ENCODE peak calls at places on chromosome 2, in nine cellular contexts. One of them, this sample, is unnamed.

GRCh38 chr2:144890828-144891227 is 370.9 kb upstream of the ZEB2 start:
- DNase-seq in activated CD8-positive, alpha-beta memory T cell treated with anti-CD3 and anti-CD28 coated beads for 48 hours: no peak
- DNase-seq in NCI-H69: peak
- DNase-seq in B cell: no peak
- DNase-seq in GM19239: no peak
- DNase-seq in midbrain: no peak
- DNase-seq in T-helper 1 cell: no peak
- DNase-seq in iris pigment epithelial cell: peak
- DNase-seq in astrocyte of the spinal cord: peak
- DNase-seq in this sample: peak

GRCh38 chr2:215698566-215698965 is 262.7 kb upstream of the FN1 start:
- DNase-seq in activated CD8-positive, alpha-beta memory T cell treated with anti-CD3 and anti-CD28 coated beads for 48 hours: no peak
- DNase-seq in NCI-H69: no peak
- DNase-seq in B cell: no peak
- DNase-seq in GM19239: no peak
- DNase-seq in midbrain: no peak
- DNase-seq in T-helper 1 cell: no peak
- DNase-seq in iris pigment epithelial cell: peak
- DNase-seq in astrocyte of the spinal cord: peak
- DNase-seq in this sample: no peak

GRCh38 chr2:218368621-218369153 is 12.0 kb downstream of the CATIP start:
- DNase-seq in activated CD8-positive, alpha-beta memory T cell treated with anti-CD3 and anti-CD28 coated beads for 48 hours: no peak
- DNase-seq in NCI-H69: peak
- DNase-seq in B cell: no peak
- DNase-seq in GM19239: no peak
- DNase-seq in midbrain: no peak
- DNase-seq in T-helper 1 cell: no peak
- DNase-seq in iris pigment epithelial cell: peak
- DNase-seq in astrocyte of the spinal cord: no peak
- DNase-seq in this sample: no peak

GRCh38 chr2:3492951-3493609 is 26.3 kb downstream of the ADI1 start:
- DNase-seq in activated CD8-positive, alpha-beta memory T cell treated with anti-CD3 and anti-CD28 coated beads for 48 hours: no peak
- DNase-seq in NCI-H69: no peak
- DNase-seq in B cell: no peak
- DNase-seq in GM19239: no peak
- DNase-seq in midbrain: no peak
- DNase-seq in T-helper 1 cell: no peak
- DNase-seq in iris pigment epithelial cell: peak
- DNase-seq in astrocyte of the spinal cord: peak
- DNase-seq in this sample: no peak

GRCh38 chr2:215624423-215624829 is 188.6 kb upstream of the FN1 start:
- DNase-seq in activated CD8-positive, alpha-beta memory T cell treated with anti-CD3 and anti-CD28 coated beads for 48 hours: no peak
- DNase-seq in NCI-H69: peak
- DNase-seq in B cell: no peak
- DNase-seq in GM19239: no peak
- DNase-seq in midbrain: no peak
- DNase-seq in T-helper 1 cell: no peak
- DNase-seq in iris pigment epithelial cell: peak
- DNase-seq in astrocyte of the spinal cord: peak
- DNase-seq in this sample: no peak

GRCh38 chr2:145815933-145816332 is 1296.0 kb upstream of the ZEB2 start:
- DNase-seq in activated CD8-positive, alpha-beta memory T cell treated with anti-CD3 and anti-CD28 coated beads for 48 hours: no peak
- DNase-seq in NCI-H69: no peak
- DNase-seq in B cell: no peak
- DNase-seq in GM19239: no peak
- DNase-seq in midbrain: no peak
- DNase-seq in T-helper 1 cell: no peak
- DNase-seq in iris pigment epithelial cell: no peak
- DNase-seq in astrocyte of the spinal cord: no peak
- DNase-seq in this sample: no peak

GRCh38 chr2:235551965-235552364 is 58.1 kb downstream of the AGAP1 start:
- DNase-seq in activated CD8-positive, alpha-beta memory T cell treated with anti-CD3 and anti-CD28 coated beads for 48 hours: no peak
- DNase-seq in NCI-H69: peak
- DNase-seq in B cell: no peak
- DNase-seq in GM19239: no peak
- DNase-seq in midbrain: peak
- DNase-seq in T-helper 1 cell: no peak
- DNase-seq in iris pigment epithelial cell: peak
- DNase-seq in astrocyte of the spinal cord: peak
- DNase-seq in this sample: peak

GRCh38 chr2:175111200-175111657 is 56.8 kb downstream of the ATF2 start:
- DNase-seq in activated CD8-positive, alpha-beta memory T cell treated with anti-CD3 and anti-CD28 coated beads for 48 hours: no peak
- DNase-seq in NCI-H69: peak
- DNase-seq in B cell: no peak
- DNase-seq in GM19239: peak
- DNase-seq in midbrain: peak
- DNase-seq in T-helper 1 cell: no peak
- DNase-seq in iris pigment epithelial cell: peak
- DNase-seq in astrocyte of the spinal cord: peak
- DNase-seq in this sample: peak

GRCh38 chr2:127694986-127695385 is 6.3 kb upstream of the SFT2D3 start:
- DNase-seq in activated CD8-positive, alpha-beta memory T cell treated with anti-CD3 and anti-CD28 coated beads for 48 hours: no peak
- DNase-seq in NCI-H69: no peak
- DNase-seq in B cell: no peak
- DNase-seq in GM19239: no peak
- DNase-seq in midbrain: no peak
- DNase-seq in T-helper 1 cell: no peak
- DNase-seq in iris pigment epithelial cell: no peak
- DNase-seq in astrocyte of the spinal cord: no peak
- DNase-seq in this sample: no peak

GRCh38 chr2:230879271-230879882 is 14.6 kb downstream of the ITM2C start:
- DNase-seq in activated CD8-positive, alpha-beta memory T cell treated with anti-CD3 and anti-CD28 coated beads for 48 hours: no peak
- DNase-seq in NCI-H69: peak
- DNase-seq in B cell: no peak
- DNase-seq in GM19239: no peak
- DNase-seq in midbrain: no peak
- DNase-seq in T-helper 1 cell: no peak
- DNase-seq in iris pigment epithelial cell: no peak
- DNase-seq in astrocyte of the spinal cord: no peak
- DNase-seq in this sample: no peak

GRCh38 chr2:165902929-165903328 is 50.6 kb downstream of the TTC21B start:
- DNase-seq in activated CD8-positive, alpha-beta memory T cell treated with anti-CD3 and anti-CD28 coated beads for 48 hours: no peak
- DNase-seq in NCI-H69: peak
- DNase-seq in B cell: no peak
- DNase-seq in GM19239: no peak
- DNase-seq in midbrain: no peak
- DNase-seq in T-helper 1 cell: no peak
- DNase-seq in iris pigment epithelial cell: peak
- DNase-seq in astrocyte of the spinal cord: peak
- DNase-seq in this sample: no peak

GRCh38 chr2:28325567-28326468 is 66.8 kb upstream of the FOSL2 start:
- DNase-seq in activated CD8-positive, alpha-beta memory T cell treated with anti-CD3 and anti-CD28 coated beads for 48 hours: no peak
- DNase-seq in NCI-H69: peak
- DNase-seq in B cell: peak
- DNase-seq in GM19239: no peak
- DNase-seq in midbrain: no peak
- DNase-seq in T-helper 1 cell: no peak
- DNase-seq in iris pigment epithelial cell: no peak
- DNase-seq in astrocyte of the spinal cord: peak
- DNase-seq in this sample: peak

GRCh38 chr2:240403358-240404104 is 31.9 kb upstream of the GPC1 start:
- DNase-seq in activated CD8-positive, alpha-beta memory T cell treated with anti-CD3 and anti-CD28 coated beads for 48 hours: no peak
- DNase-seq in NCI-H69: no peak
- DNase-seq in B cell: peak
- DNase-seq in GM19239: no peak
- DNase-seq in midbrain: no peak
- DNase-seq in T-helper 1 cell: no peak
- DNase-seq in iris pigment epithelial cell: no peak
- DNase-seq in astrocyte of the spinal cord: no peak
- DNase-seq in this sample: no peak

GRCh38 chr2:135600915-135601314 is 69.6 kb downstream of the R3HDM1 start:
- DNase-seq in activated CD8-positive, alpha-beta memory T cell treated with anti-CD3 and anti-CD28 coated beads for 48 hours: no peak
- DNase-seq in NCI-H69: no peak
- DNase-seq in B cell: no peak
- DNase-seq in GM19239: no peak
- DNase-seq in midbrain: no peak
- DNase-seq in T-helper 1 cell: no peak
- DNase-seq in iris pigment epithelial cell: no peak
- DNase-seq in astrocyte of the spinal cord: peak
- DNase-seq in this sample: no peak

GRCh38 chr2:157440404-157441071 is 3.4 kb downstream of the CYTIP start:
- DNase-seq in activated CD8-positive, alpha-beta memory T cell treated with anti-CD3 and anti-CD28 coated beads for 48 hours: no peak
- DNase-seq in NCI-H69: no peak
- DNase-seq in B cell: no peak
- DNase-seq in GM19239: no peak
- DNase-seq in midbrain: no peak
- DNase-seq in T-helper 1 cell: no peak
- DNase-seq in iris pigment epithelial cell: no peak
- DNase-seq in astrocyte of the spinal cord: no peak
- DNase-seq in this sample: no peak

GRCh38 chr2:46073540-46074018 is 223.6 kb upstream of the EPAS1 start:
- DNase-seq in activated CD8-positive, alpha-beta memory T cell treated with anti-CD3 and anti-CD28 coated beads for 48 hours: no peak
- DNase-seq in NCI-H69: no peak
- DNase-seq in B cell: no peak
- DNase-seq in GM19239: no peak
- DNase-seq in midbrain: no peak
- DNase-seq in T-helper 1 cell: no peak
- DNase-seq in iris pigment epithelial cell: peak
- DNase-seq in astrocyte of the spinal cord: peak
- DNase-seq in this sample: no peak

GRCh38 chr2:48343571-48344440 is 186.1 kb upstream of the STON1 start:
- DNase-seq in activated CD8-positive, alpha-beta memory T cell treated with anti-CD3 and anti-CD28 coated beads for 48 hours: no peak
- DNase-seq in NCI-H69: no peak
- DNase-seq in B cell: no peak
- DNase-seq in GM19239: peak
- DNase-seq in midbrain: peak
- DNase-seq in T-helper 1 cell: no peak
- DNase-seq in iris pigment epithelial cell: peak
- DNase-seq in astrocyte of the spinal cord: peak
- DNase-seq in this sample: no peak

GRCh38 chr2:54638103-54638502 is 85.4 kb upstream of the EML6 start:
- DNase-seq in activated CD8-positive, alpha-beta memory T cell treated with anti-CD3 and anti-CD28 coated beads for 48 hours: no peak
- DNase-seq in NCI-H69: no peak
- DNase-seq in B cell: no peak
- DNase-seq in GM19239: peak
- DNase-seq in midbrain: no peak
- DNase-seq in T-helper 1 cell: no peak
- DNase-seq in iris pigment epithelial cell: no peak
- DNase-seq in astrocyte of the spinal cord: no peak
- DNase-seq in this sample: no peak

GRCh38 chr2:16137080-16137755 is 196.9 kb downstream of the MYCN start:
- DNase-seq in activated CD8-positive, alpha-beta memory T cell treated with anti-CD3 and anti-CD28 coated beads for 48 hours: no peak
- DNase-seq in NCI-H69: no peak
- DNase-seq in B cell: no peak
- DNase-seq in GM19239: no peak
- DNase-seq in midbrain: no peak
- DNase-seq in T-helper 1 cell: no peak
- DNase-seq in iris pigment epithelial cell: no peak
- DNase-seq in astrocyte of the spinal cord: no peak
- DNase-seq in this sample: no peak

GRCh38 chr2:169384816-169385215 is 22.5 kb upstream of the LRP2 start:
- DNase-seq in activated CD8-positive, alpha-beta memory T cell treated with anti-CD3 and anti-CD28 coated beads for 48 hours: no peak
- DNase-seq in NCI-H69: no peak
- DNase-seq in B cell: no peak
- DNase-seq in GM19239: no peak
- DNase-seq in midbrain: no peak
- DNase-seq in T-helper 1 cell: no peak
- DNase-seq in iris pigment epithelial cell: no peak
- DNase-seq in astrocyte of the spinal cord: no peak
- DNase-seq in this sample: no peak

GRCh38 chr2:155633887-155634570 is 698.5 kb downstream of the NR4A2 start:
- DNase-seq in activated CD8-positive, alpha-beta memory T cell treated with anti-CD3 and anti-CD28 coated beads for 48 hours: no peak
- DNase-seq in NCI-H69: no peak
- DNase-seq in B cell: no peak
- DNase-seq in GM19239: no peak
- DNase-seq in midbrain: no peak
- DNase-seq in T-helper 1 cell: no peak
- DNase-seq in iris pigment epithelial cell: no peak
- DNase-seq in astrocyte of the spinal cord: no peak
- DNase-seq in this sample: no peak

GRCh38 chr2:72995420-72996151 is 75.9 kb downstream of the SFXN5 start:
- DNase-seq in activated CD8-positive, alpha-beta memory T cell treated with anti-CD3 and anti-CD28 coated beads for 48 hours: no peak
- DNase-seq in NCI-H69: no peak
- DNase-seq in B cell: no peak
- DNase-seq in GM19239: no peak
- DNase-seq in midbrain: no peak
- DNase-seq in T-helper 1 cell: no peak
- DNase-seq in iris pigment epithelial cell: no peak
- DNase-seq in astrocyte of the spinal cord: no peak
- DNase-seq in this sample: peak

GRCh38 chr2:208819190-208819589 is 412.6 kb downstream of the PTH2R start:
- DNase-seq in activated CD8-positive, alpha-beta memory T cell treated with anti-CD3 and anti-CD28 coated beads for 48 hours: no peak
- DNase-seq in NCI-H69: no peak
- DNase-seq in B cell: no peak
- DNase-seq in GM19239: no peak
- DNase-seq in midbrain: no peak
- DNase-seq in T-helper 1 cell: no peak
- DNase-seq in iris pigment epithelial cell: no peak
- DNase-seq in astrocyte of the spinal cord: no peak
- DNase-seq in this sample: no peak

GRCh38 chr2:20223345-20224190 is 1.4 kb downstream of the SDC1 start:
- DNase-seq in activated CD8-positive, alpha-beta memory T cell treated with anti-CD3 and anti-CD28 coated beads for 48 hours: no peak
- DNase-seq in NCI-H69: peak
- DNase-seq in B cell: no peak
- DNase-seq in GM19239: peak
- DNase-seq in midbrain: no peak
- DNase-seq in T-helper 1 cell: no peak
- DNase-seq in iris pigment epithelial cell: peak
- DNase-seq in astrocyte of the spinal cord: peak
- DNase-seq in this sample: peak

GRCh38 chr2:37992631-37993030 is 67.5 kb downstream of the RMDN2 start:
- DNase-seq in activated CD8-positive, alpha-beta memory T cell treated with anti-CD3 and anti-CD28 coated beads for 48 hours: no peak
- DNase-seq in NCI-H69: no peak
- DNase-seq in B cell: no peak
- DNase-seq in GM19239: no peak
- DNase-seq in midbrain: no peak
- DNase-seq in T-helper 1 cell: no peak
- DNase-seq in iris pigment epithelial cell: no peak
- DNase-seq in astrocyte of the spinal cord: no peak
- DNase-seq in this sample: no peak

GRCh38 chr2:106664669-106665068 is 177.5 kb downstream of the CD8B2 start:
- DNase-seq in activated CD8-positive, alpha-beta memory T cell treated with anti-CD3 and anti-CD28 coated beads for 48 hours: no peak
- DNase-seq in NCI-H69: no peak
- DNase-seq in B cell: no peak
- DNase-seq in GM19239: no peak
- DNase-seq in midbrain: no peak
- DNase-seq in T-helper 1 cell: no peak
- DNase-seq in iris pigment epithelial cell: no peak
- DNase-seq in astrocyte of the spinal cord: no peak
- DNase-seq in this sample: no peak

GRCh38 chr2:181372656-181373055 is 84.5 kb upstream of the ITGA4 start:
- DNase-seq in activated CD8-positive, alpha-beta memory T cell treated with anti-CD3 and anti-CD28 coated beads for 48 hours: no peak
- DNase-seq in NCI-H69: no peak
- DNase-seq in B cell: no peak
- DNase-seq in GM19239: no peak
- DNase-seq in midbrain: no peak
- DNase-seq in T-helper 1 cell: no peak
- DNase-seq in iris pigment epithelial cell: no peak
- DNase-seq in astrocyte of the spinal cord: no peak
- DNase-seq in this sample: no peak

GRCh38 chr2:35099345-35099744 is 1256.2 kb upstream of the CRIM1 start:
- DNase-seq in activated CD8-positive, alpha-beta memory T cell treated with anti-CD3 and anti-CD28 coated beads for 48 hours: no peak
- DNase-seq in NCI-H69: no peak
- DNase-seq in B cell: no peak
- DNase-seq in GM19239: no peak
- DNase-seq in midbrain: no peak
- DNase-seq in T-helper 1 cell: no peak
- DNase-seq in iris pigment epithelial cell: no peak
- DNase-seq in astrocyte of the spinal cord: no peak
- DNase-seq in this sample: peak

GRCh38 chr2:129761569-129762021 is 217.9 kb upstream of the RAB6C start:
- DNase-seq in activated CD8-positive, alpha-beta memory T cell treated with anti-CD3 and anti-CD28 coated beads for 48 hours: no peak
- DNase-seq in NCI-H69: no peak
- DNase-seq in B cell: no peak
- DNase-seq in GM19239: no peak
- DNase-seq in midbrain: no peak
- DNase-seq in T-helper 1 cell: no peak
- DNase-seq in iris pigment epithelial cell: no peak
- DNase-seq in astrocyte of the spinal cord: no peak
- DNase-seq in this sample: no peak

GRCh38 chr2:45007356-45007755 is 1.9 kb downstream of the SIX2 start:
- DNase-seq in activated CD8-positive, alpha-beta memory T cell treated with anti-CD3 and anti-CD28 coated beads for 48 hours: no peak
- DNase-seq in NCI-H69: no peak
- DNase-seq in B cell: no peak
- DNase-seq in GM19239: no peak
- DNase-seq in midbrain: no peak
- DNase-seq in T-helper 1 cell: no peak
- DNase-seq in iris pigment epithelial cell: no peak
- DNase-seq in astrocyte of the spinal cord: no peak
- DNase-seq in this sample: no peak

GRCh38 chr2:57893800-57894199 is 152.8 kb upstream of the VRK2 start:
- DNase-seq in activated CD8-positive, alpha-beta memory T cell treated with anti-CD3 and anti-CD28 coated beads for 48 hours: no peak
- DNase-seq in NCI-H69: no peak
- DNase-seq in B cell: no peak
- DNase-seq in GM19239: no peak
- DNase-seq in midbrain: no peak
- DNase-seq in T-helper 1 cell: no peak
- DNase-seq in iris pigment epithelial cell: no peak
- DNase-seq in astrocyte of the spinal cord: no peak
- DNase-seq in this sample: no peak

This sample was measured in NCI-H82.